ENCODE peak calls at places on chromosomes 2 and 18, in five cellular contexts. N, X, L, W and R are unnamed samples.

GRCh38 chr18:1394426-1394825 is 489.8 kb downstream of the ADCYAP1 start:
- DNase-seq in W (no peak), N (no peak), X (no peak), L (no peak), R (no peak)

GRCh38 chr18:34595673-34596072 is 114.4 kb upstream of the DTNA start:
- DNase-seq in W (no peak), N (peak; percentile 43), L (peak; percentile 44), X (no peak), R (peak; percentile 13)

GRCh38 chr2:209496586-209496982 is 72.7 kb downstream of the MAP2 start:
- DNase-seq in W (no peak), L (peak; percentile 42), N (peak; percentile 55), X (no peak), R (no peak)

GRCh38 chr2:63843791-63844190 is 2.1 kb downstream of the UGP2 start:
- DNase-seq in W (no peak), N (no peak), X (no peak), L (no peak), R (no peak)

GRCh38 chr2:180115675-180116074 is 108.6 kb upstream of the CWC22 start:
- DNase-seq in X (no peak), L (peak; percentile 2), N (no peak), W (no peak), R (no peak)

GRCh38 chr2:6896930-6897759 is 19.6 kb downstream of the RSAD2 start:
- DNase-seq in L (peak; percentile 53), N (peak; percentile 59), W (peak; percentile 38), X (no peak), R (peak; percentile 55)

GRCh38 chr2:72211777-72212515 is 64.3 kb upstream of the CYP26B1 start:
- DNase-seq in X (no peak), N (peak; percentile 78), W (no peak), L (no peak), R (no peak)

GRCh38 chr2:236546561-236546961 is 23.1 kb upstream of the ACKR3 start:
- DNase-seq in N (no peak), L (no peak), X (no peak), W (peak; percentile 50), R (no peak)

GRCh38 chr18:45066868-45067267 is 386.2 kb downstream of the SETBP1 start:
- DNase-seq in X (no peak), N (peak; percentile 27), L (no peak), W (no peak), R (peak; percentile 89)

GRCh38 chr2:47069628-47070154 is 85.4 kb downstream of the STPG4 start:
- DNase-seq in X (peak; percentile 70), W (no peak), L (peak; percentile 69), N (peak; percentile 53), R (no peak)

GRCh38 chr18:22214731-22215528 is 45.5 kb downstream of the GATA6 start:
- DNase-seq in W (no peak), N (peak; percentile 48), L (peak; percentile 50), X (no peak), R (no peak)

GRCh38 chr2:43831438-43832294 is 7.0 kb downstream of the ABCG5 start:
- DNase-seq in L (no peak), X (no peak), N (peak; percentile 25), W (no peak), R (no peak)

GRCh38 chr2:43837033-43837432 is 1.6 kb downstream of the ABCG5 start:
- DNase-seq in N (no peak), W (no peak), X (no peak), L (no peak), R (no peak)

GRCh38 chr2:43837831-43838559 is 644 bp downstream of the ABCG5 start:
- DNase-seq in L (no peak), N (no peak), X (no peak), W (no peak), R (no peak)

GRCh38 chr2:43826305-43827250 is 12.1 kb downstream of the ABCG5 start:
- DNase-seq in X (no peak), W (no peak), N (no peak), L (no peak), R (no peak)

DNA sequence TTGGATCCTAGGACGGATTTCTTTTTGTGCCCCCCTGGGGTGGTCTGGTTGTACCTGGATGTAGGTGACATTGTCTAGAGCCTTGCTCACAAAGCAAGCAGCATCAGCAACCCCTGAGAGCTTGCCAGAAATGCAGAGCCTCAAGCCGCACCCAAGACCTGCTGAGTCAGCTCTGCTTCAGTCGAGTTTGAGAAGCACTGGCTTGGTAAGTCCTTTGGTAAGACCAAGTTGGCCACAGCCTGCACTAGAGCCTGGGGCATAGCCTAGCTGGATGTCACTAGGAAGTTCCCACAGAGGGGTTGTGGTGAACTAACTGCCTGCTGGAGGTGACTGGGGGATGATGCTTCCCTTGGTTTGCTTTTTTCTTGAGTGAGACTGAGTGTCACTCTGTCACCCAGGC is 6.2 kb downstream of the ABCG5 start:
- DNase-seq in W (no peak), N (peak; percentile 44), X (no peak), L (no peak), R (peak; percentile 20)
- H3K4me3 ChIP-seq in W (no peak overlapping the region), N (no peak overlapping the region), X (no peak overlapping the region), L (no peak overlapping the region), R (no peak overlapping the region)

DNA sequence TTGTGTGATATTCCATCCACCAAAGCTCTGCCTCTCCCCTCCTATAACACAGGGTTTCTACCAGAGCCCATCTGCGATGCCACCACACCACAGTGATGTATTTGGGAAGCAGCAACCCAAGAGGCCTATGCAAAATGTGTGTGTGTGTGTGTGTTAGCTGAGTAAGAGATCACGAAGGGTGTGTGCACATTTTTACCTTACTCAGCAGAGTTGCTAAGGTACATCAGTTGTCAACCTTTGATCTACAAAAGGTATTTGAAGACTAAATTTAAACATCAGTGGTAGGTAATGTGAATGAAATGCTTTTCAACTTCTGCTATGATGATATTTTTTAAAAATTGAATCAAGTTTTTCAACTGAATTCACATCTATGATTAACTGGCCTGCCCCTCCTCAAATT is 227.6 kb downstream of the FBXO15 start:
- DNase-seq in N (no peak), L (no peak), X (no peak), W (no peak), R (no peak)
- H3K4me3 ChIP-seq in N (no peak overlapping the region), L (no peak overlapping the region), X (no peak overlapping the region), W (no peak overlapping the region), R (no peak overlapping the region)

GRCh38 chr2:95401480-95401879 is 1.0 kb upstream of the FAHD2A start:
- DNase-seq in L (no peak), X (no peak), N (no peak), W (no peak), R (no peak)
- H3K4me3 ChIP-seq in L (peak overlapping the region; percentile 88), X (peak overlapping the region; percentile 87), N (peak overlapping the region; percentile 96), W (peak overlapping the region; percentile 97), R (peak overlapping the region; percentile 95)

GRCh38 chr2:30238143-30238800 is 6.9 kb downstream of the LBH start:
- DNase-seq in X (no peak), N (no peak), L (no peak), W (no peak), R (no peak)
- H3K4me3 ChIP-seq in X (no peak overlapping the region), N (no peak overlapping the region), L (no peak overlapping the region), W (peak overlapping the region; percentile 39), R (no peak overlapping the region)

DNA sequence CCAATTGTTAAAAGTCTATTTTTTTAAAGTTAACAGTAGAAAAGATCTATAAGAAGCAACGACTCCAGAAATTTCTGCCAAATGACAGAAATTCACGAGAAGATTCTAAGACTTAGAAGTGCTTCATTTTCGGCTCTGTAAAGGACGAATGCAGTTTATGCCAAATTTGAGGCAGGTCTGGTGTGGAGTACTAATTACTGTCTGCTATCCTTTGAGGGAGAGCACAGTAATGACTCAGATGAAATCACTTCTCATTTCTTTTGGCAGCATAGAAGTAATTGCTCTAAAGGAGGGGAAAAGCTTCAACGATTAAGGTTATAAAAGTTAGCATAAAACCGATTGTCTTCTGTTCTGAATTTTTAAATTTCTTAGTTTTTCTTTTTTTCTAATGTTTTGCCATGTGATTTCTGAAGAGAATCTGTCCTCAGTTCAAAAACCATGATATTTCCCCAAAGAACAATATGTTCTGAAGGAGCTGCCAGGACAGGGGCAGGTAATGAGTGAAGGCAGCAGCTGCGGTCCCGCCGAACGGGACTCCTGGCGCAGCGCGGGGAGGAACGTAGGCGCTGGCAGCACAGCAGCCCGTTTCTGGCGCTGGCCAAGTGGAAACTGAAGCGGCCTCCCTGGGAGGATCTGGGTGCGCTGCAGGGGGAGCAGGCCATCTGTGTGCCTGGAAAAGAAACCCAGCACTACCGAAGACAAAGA is 11.5 kb downstream of the G6PC2 start:
- DNase-seq in L (peak; percentile 24), X (peak; percentile 75), W (no peak), N (peak; percentile 56), R (peak; percentile 30)
- H3K4me3 ChIP-seq in L (peak overlapping the region; percentile 42), X (peak overlapping the region; percentile 18), W (no peak overlapping the region), N (peak overlapping the region; percentile 64), R (no peak overlapping the region)

GRCh38 chr2:121309801-121310200 is 24.8 kb upstream of the TFCP2L1 start:
- DNase-seq in X (no peak), W (no peak), L (no peak), N (no peak), R (peak; percentile 45)
- H3K4me3 ChIP-seq in X (no peak overlapping the region), W (no peak overlapping the region), L (no peak overlapping the region), N (no peak overlapping the region), R (no peak overlapping the region)